ENCODE peak calls at places on chromosome 22, in ten cellular contexts. I is Caco-2; O is ovary; T is CD4-positive, alpha-beta T cell; N is fibroblast of villous mesenchyme; L is neural crest cell; Y is brain microvascular endothelial cell; Z is prostate gland; J is left ventricle myocardium inferior; D is suprapubic skin. R is an unnamed sample.

GRCh38 chr22:44846726-44847275 is 94.4 kb downstream of the ARHGAP8 start:
- DNase-seq in I (no peak), O (no peak), T (no peak), N (no peak), L (no peak), Y (no peak), Z (no peak), J (no peak), D (no peak), R (no peak)

GRCh38 chr22:49152146-49152929 is 675.3 kb downstream of the BRD1 start:
- DNase-seq in I (peak), O (no peak), T (no peak), N (no peak), L (peak), Y (no peak), Z (no peak), J (no peak), D (no peak), R (peak)

GRCh38 chr22:30906411-30906810 is 62.2 kb downstream of the MORC2 start:
- DNase-seq in I (no peak), O (no peak), T (no peak), N (no peak), L (no peak), Y (no peak), Z (no peak), J (no peak), D (no peak), R (no peak)

GRCh38 chr22:35900483-35901168 is 128.0 kb downstream of the RBFOX2 start:
- DNase-seq in I (peak), O (no peak), T (no peak), N (peak), L (no peak), Y (peak), Z (no peak), J (no peak), D (no peak), R (no peak)

GRCh38 chr22:29734429-29734828 is 14.6 kb downstream of the CABP7 start:
- DNase-seq in I (no peak), O (no peak), T (no peak), N (no peak), L (no peak), Y (no peak), Z (no peak), J (no peak), D (no peak), R (no peak)

GRCh38 chr22:48918585-48919186 is 909.0 kb downstream of the BRD1 start:
- DNase-seq in I (no peak), O (no peak), T (no peak), N (no peak), L (no peak), Y (no peak), Z (no peak), J (no peak), D (no peak), R (no peak)

GRCh38 chr22:48396091-48396784 is 1431.4 kb downstream of the BRD1 start:
- DNase-seq in I (no peak), O (no peak), T (no peak), N (no peak), L (no peak), Y (no peak), Z (no peak), J (no peak), D (peak), R (no peak)

GRCh38 chr22:30309981-30310672 is 16.6 kb downstream of the TBC1D10A start:
- DNase-seq in I (no peak), O (no peak), T (no peak), N (peak), L (no peak), Y (no peak), Z (peak), J (no peak), D (no peak), R (no peak)

GRCh38 chr22:31055322-31056159 is 25.6 kb upstream of the SMTN start:
- DNase-seq in I (peak), O (peak), T (no peak), N (peak), L (peak), Y (peak), Z (peak), J (peak), D (peak), R (peak)

GRCh38 chr22:46747646-46748045 is 9.6 kb upstream of the CERK start:
- DNase-seq in I (no peak), O (no peak), T (no peak), N (no peak), L (no peak), Y (no peak), Z (no peak), J (no peak), D (no peak), R (no peak)
- TF ChIP-seq CTCF in I (no peak), O (no peak), T (no peak), N (no peak), L (no peak), Y (no peak), Z (no peak), J (no peak), D (no peak), R (no peak)

DNA sequence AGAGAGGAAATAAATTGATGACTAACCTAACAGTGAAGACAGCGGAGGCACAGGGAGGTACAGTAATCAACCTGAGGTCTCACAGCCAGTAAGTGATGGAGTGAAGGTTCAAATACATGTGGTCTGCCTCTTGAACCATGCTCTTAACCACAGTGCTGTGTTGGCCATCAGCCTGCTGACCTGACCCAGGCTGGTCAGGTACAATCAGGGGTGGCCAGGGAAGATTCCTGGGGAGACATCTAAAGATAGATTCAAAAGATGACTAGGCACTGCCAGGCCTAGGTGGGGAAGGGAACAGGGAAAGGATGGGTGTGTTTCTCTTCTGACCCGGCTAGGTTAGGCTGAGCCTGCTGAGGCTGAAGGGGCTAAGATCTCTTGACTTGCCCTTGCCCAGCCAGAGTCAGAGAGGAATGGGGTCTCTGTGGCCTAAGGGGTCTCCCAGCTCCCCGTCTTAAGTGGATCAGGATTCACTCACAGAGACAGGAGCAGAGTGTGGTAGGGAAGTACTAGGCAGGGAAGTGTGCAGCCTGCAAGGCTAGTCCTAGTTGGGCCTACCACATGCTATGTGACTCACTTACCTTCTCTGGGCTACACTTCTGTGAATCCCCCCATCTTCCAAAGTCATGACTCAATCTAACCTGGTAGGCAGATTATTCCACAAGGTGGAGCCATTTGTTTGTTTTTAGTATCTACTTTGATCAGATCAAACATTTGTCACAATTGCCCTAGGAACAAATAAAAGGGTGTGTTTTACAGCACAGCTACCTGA is 10.4 kb upstream of the SREBF2 start:
- DNase-seq in I (no peak), O (no peak), T (no peak), N (peak), L (no peak), Y (peak), Z (peak), J (no peak), D (no peak), R (no peak)
- TF ChIP-seq CTCF in I (peak), O (peak), T (peak), N (peak), L (peak), Y (peak), Z (peak), J (peak), D (peak), R (peak)

GRCh38 chr22:17566776-17567175 is 3.5 kb downstream of the SLC25A18 start:
- DNase-seq in I (no peak), O (no peak), T (no peak), N (no peak), L (no peak), Y (no peak), Z (no peak), J (no peak), D (no peak), R (no peak)

GRCh38 chr22:17565986-17566687 is 2.8 kb downstream of the SLC25A18 start:
- DNase-seq in I (no peak), O (no peak), T (no peak), N (no peak), L (no peak), Y (no peak), Z (no peak), J (no peak), D (no peak), R (no peak)

GRCh38 chr22:17563936-17564391 is 666 bp downstream of the SLC25A18 start:
- DNase-seq in I (no peak), O (peak), T (no peak), N (peak), L (no peak), Y (no peak), Z (no peak), J (no peak), D (no peak), R (no peak)

GRCh38 chr22:17559188-17559587 is 4.1 kb upstream of the SLC25A18 start:
- DNase-seq in I (no peak), O (no peak), T (no peak), N (no peak), L (no peak), Y (no peak), Z (no peak), J (no peak), D (no peak), R (no peak)

DNA sequence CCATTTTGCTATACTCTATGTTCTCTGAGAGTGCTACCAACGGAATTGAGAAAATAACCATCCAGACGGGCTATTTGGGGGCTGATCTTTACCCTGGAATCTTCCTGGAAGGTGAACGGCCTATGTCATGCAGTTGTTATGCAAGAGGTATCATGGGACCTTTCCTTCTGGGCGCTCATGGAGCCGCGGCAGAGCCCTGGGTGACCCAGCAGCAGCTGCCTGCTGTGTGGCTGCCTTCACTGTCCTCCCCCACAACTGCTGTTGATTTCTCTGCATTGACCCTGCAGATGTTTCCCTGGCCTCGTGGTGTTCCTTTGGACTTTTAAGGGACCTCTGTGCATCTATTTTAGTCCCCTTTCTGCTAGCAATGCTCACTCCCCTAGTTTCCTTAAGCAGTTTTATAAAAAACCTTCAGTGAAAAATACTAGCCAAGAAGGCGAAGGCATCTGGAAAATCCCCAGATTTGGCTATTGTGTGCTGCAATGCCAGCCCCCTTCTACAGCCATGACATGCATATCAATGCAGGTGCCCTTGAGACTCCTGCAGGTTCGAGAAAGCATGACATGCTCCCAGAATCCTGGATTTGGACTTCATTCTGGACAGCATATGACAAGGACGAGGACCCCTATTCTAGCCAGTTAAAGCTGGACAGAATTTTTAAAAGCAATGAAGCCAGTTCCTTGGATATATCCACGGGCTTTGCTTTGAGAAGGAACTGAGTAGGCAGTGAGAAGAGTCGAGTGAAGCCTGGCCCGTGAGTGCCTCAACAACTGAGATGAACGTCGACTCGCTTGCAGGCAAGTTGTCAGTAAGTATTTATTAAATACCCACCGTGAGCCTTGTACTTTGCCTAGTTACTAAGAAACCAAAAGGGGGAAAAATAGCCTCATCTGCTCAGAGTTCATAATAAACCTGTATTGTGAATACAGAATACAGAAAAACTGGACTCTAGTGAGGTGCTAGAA is at the start of gene SLC25A18:
- DNase-seq in I (no peak), O (peak), T (no peak), N (peak), L (no peak), Y (no peak), Z (no peak), J (peak), D (no peak), R (no peak)
- TF ChIP-seq CTCF in I (peak), O (no peak), T (no peak), N (peak), L (peak), Y (peak), Z (no peak), J (peak), D (no peak), R (peak)

GRCh38 chr22:17742528-17742902 is 31.8 kb downstream of the BID start:
- DNase-seq in I (peak), O (peak), T (peak), N (peak), L (peak), Y (peak), Z (peak), J (peak), D (no peak), R (peak)

GRCh38 chr22:17746916-17747315 is 27.4 kb downstream of the BID start:
- DNase-seq in I (no peak), O (no peak), T (no peak), N (no peak), L (no peak), Y (no peak), Z (no peak), J (no peak), D (no peak), R (no peak)

GRCh38 chr22:17743661-17744411 is 30.4 kb downstream of the BID start:
- DNase-seq in I (no peak), O (peak), T (no peak), N (no peak), L (no peak), Y (no peak), Z (no peak), J (no peak), D (no peak), R (no peak)

GRCh38 chr22:17741866-17742527 is 32.3 kb downstream of the BID start:
- DNase-seq in I (no peak), O (no peak), T (no peak), N (no peak), L (no peak), Y (no peak), Z (no peak), J (no peak), D (no peak), R (no peak)

GRCh38 chr22:17744430-17744829 is 29.8 kb downstream of the BID start:
- DNase-seq in I (no peak), O (no peak), T (no peak), N (no peak), L (no peak), Y (no peak), Z (no peak), J (no peak), D (no peak), R (no peak)
- TF ChIP-seq CTCF in I (no peak), O (no peak), T (no peak), N (no peak), L (no peak), Y (no peak), Z (no peak), J (no peak), D (no peak), R (no peak)

GRCh38 chr22:39214383-39215069 is 30.3 kb downstream of the PDGFB start:
- DNase-seq in I (peak), O (no peak), T (no peak), N (no peak), L (no peak), Y (no peak), Z (peak), J (no peak), D (peak), R (no peak)

GRCh38 chr22:39216143-39216490 is 28.7 kb downstream of the PDGFB start:
- DNase-seq in I (peak), O (no peak), T (no peak), N (no peak), L (no peak), Y (no peak), Z (no peak), J (no peak), D (peak), R (no peak)

GRCh38 chr22:39215070-39215396 is 29.7 kb downstream of the PDGFB start:
- DNase-seq in I (no peak), O (no peak), T (no peak), N (no peak), L (no peak), Y (no peak), Z (no peak), J (no peak), D (peak), R (no peak)

GRCh38 chr22:39214006-39214382 is 30.8 kb downstream of the PDGFB start:
- DNase-seq in I (peak), O (no peak), T (no peak), N (no peak), L (no peak), Y (no peak), Z (no peak), J (no peak), D (peak), R (no peak)

GRCh38 chr22:39215430-39216142 is 29.2 kb downstream of the PDGFB start:
- DNase-seq in I (peak), O (no peak), T (peak), N (no peak), L (no peak), Y (no peak), Z (no peak), J (no peak), D (peak), R (no peak)
- TF ChIP-seq CTCF in I (peak), O (no peak), T (peak), N (peak), L (peak), Y (peak), Z (no peak), J (peak), D (no peak), R (peak)

GRCh38 chr22:27381960-27382742 is 419.4 kb downstream of the MN1 start:
- DNase-seq in I (no peak), O (no peak), T (no peak), N (no peak), L (no peak), Y (no peak), Z (no peak), J (no peak), D (no peak), R (no peak)
- TF ChIP-seq CTCF in I (no peak), O (no peak), T (no peak), N (no peak), L (no peak), Y (no peak), Z (no peak), J (no peak), D (no peak), R (no peak)

DNA sequence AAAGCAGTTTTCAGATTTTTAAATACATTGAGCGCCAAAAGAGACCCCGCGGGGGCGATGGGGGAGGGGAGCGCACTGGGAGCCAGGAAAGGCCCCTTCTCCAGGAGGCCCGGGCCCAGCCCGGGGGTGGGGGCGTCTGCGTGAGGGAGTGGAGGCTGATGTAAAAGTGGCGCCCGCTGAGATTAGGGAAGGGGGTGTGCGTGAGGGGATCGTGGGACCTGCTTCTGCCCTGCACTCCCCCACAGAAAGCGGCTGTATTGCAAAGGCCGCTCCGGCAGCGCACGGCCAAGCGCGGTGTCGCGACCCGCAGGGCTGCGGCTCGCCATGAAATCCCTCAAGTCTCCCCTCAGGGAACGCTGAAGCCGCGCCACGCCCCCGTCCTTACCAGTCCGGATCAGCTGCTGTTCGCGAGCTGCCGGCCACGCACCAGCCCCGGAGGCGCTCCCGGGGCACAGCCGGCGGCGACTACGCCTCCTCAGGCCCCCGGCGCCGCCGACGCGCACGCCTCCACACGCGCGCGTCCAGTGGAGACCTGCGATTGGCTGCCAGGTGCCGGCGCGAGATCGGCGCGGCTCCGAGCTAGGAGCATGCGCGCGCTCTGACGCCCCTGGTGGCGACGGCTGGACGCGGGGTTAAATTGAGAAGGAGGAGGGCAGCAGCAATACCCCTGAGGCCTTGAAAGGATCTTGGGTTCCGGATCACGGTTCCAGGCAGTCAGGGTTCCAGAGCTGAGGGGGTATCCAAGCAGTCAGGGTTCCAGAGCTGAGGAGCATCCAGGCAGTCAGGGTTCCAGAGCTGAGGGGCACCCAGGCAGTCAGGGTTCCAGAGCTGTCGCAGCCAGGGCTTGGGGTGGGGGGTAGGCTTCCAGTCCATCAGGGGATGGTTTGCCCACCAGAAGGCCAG is at the start of gene ZNF280B:
- DNase-seq in I (peak), O (peak), T (peak), N (peak), L (peak), Y (peak), Z (peak), J (peak), D (no peak), R (peak)
- TF ChIP-seq CTCF in I (peak), O (no peak), T (peak), N (peak), L (peak), Y (peak), Z (peak), J (peak), D (peak), R (peak)

DNA sequence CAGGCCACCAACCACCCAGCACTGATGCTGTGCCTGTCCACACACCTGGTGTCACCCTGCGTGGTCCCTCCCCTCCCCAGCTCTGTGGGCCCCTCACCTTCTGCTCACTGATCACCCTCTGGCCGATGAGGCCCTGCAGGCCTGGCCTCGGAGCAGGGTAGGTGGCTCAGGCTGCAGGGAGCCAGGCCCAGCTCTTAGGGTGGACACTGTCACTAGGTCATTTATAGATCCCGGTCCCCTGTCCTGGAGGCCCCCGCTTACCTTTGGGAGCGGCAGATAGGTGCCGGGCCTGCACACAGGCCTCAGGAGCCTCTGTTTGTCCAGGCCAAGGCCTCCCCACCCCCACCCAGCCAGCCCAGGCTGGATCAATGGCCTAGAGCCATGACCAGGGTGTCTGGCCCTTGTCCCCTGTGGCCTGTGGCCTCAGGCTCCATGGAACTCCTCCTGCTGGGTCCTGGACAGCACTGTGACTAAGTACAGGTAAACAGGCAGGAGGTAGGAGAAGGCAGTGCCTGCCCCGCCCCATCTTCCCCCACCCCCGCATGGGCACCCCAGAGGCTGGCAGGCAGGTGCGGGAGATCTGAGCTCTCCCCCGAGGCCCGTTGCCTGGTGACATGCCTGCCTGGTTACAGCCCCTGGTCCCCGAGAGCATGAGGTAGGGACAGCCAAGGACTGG is at the start of gene TMPRSS6:
- DNase-seq in I (peak), O (no peak), T (no peak), N (no peak), L (no peak), Y (no peak), Z (no peak), J (no peak), D (no peak), R (no peak)
- TF ChIP-seq CTCF in I (no peak), O (no peak), T (no peak), N (no peak), L (no peak), Y (no peak), Z (no peak), J (no peak), D (no peak), R (no peak)

R was measured in nephron progenitor cell.